ENCODE peak calls at places on chromosomes 13 and 19, in nine cellular contexts. One of them, this sample, is unnamed.

GRCh38 chr19:43446746-43447489 is 18.5 kb downstream of the LYPD3 start:
- DNase-seq in cardiac muscle cell: peak
- DNase-seq in heart left ventricle: peak
- DNase-seq in substantia nigra: peak
- DNase-seq in heart right ventricle: peak
- DNase-seq in CD8-positive, alpha-beta T cell: peak
- DNase-seq in esophagus squamous epithelium: no peak
- DNase-seq in prostate gland: peak
- DNase-seq in right cardiac atrium: peak
- DNase-seq in this sample: peak

GRCh38 chr19:8001651-8001994 is 3.8 kb downstream of the ELAVL1 start:
- DNase-seq in substantia nigra: no peak
- DNase-seq in esophagus squamous epithelium: no peak
- DNase-seq in cardiac muscle cell: no peak
- DNase-seq in heart right ventricle: no peak
- DNase-seq in prostate gland: no peak
- DNase-seq in right cardiac atrium: no peak
- DNase-seq in CD8-positive, alpha-beta T cell: no peak
- DNase-seq in heart left ventricle: no peak
- DNase-seq in this sample: no peak

GRCh38 chr13:38582133-38582532 is 104.7 kb upstream of the FREM2 start:
- DNase-seq in substantia nigra: no peak
- DNase-seq in heart right ventricle: no peak
- DNase-seq in prostate gland: peak
- DNase-seq in esophagus squamous epithelium: no peak
- DNase-seq in heart left ventricle: no peak
- DNase-seq in CD8-positive, alpha-beta T cell: no peak
- DNase-seq in cardiac muscle cell: peak
- DNase-seq in right cardiac atrium: no peak
- DNase-seq in this sample: no peak

GRCh38 chr13:23510544-23510916 is 59.7 kb upstream of the TNFRSF19 start:
- DNase-seq in heart right ventricle: no peak
- DNase-seq in CD8-positive, alpha-beta T cell: no peak
- DNase-seq in right cardiac atrium: no peak
- DNase-seq in esophagus squamous epithelium: no peak
- DNase-seq in cardiac muscle cell: no peak
- DNase-seq in substantia nigra: no peak
- DNase-seq in prostate gland: no peak
- DNase-seq in heart left ventricle: no peak
- DNase-seq in this sample: no peak

GRCh38 chr13:109998808-109999528 is 212.6 kb upstream of the IRS2 start:
- DNase-seq in right cardiac atrium: no peak
- DNase-seq in heart left ventricle: no peak
- DNase-seq in prostate gland: no peak
- DNase-seq in heart right ventricle: no peak
- DNase-seq in cardiac muscle cell: no peak
- DNase-seq in substantia nigra: no peak
- DNase-seq in CD8-positive, alpha-beta T cell: no peak
- DNase-seq in esophagus squamous epithelium: no peak
- DNase-seq in this sample: no peak

GRCh38 chr13:88622362-88622973 is 951.3 kb downstream of the SLITRK5 start:
- DNase-seq in substantia nigra: no peak
- DNase-seq in prostate gland: no peak
- DNase-seq in CD8-positive, alpha-beta T cell: peak
- DNase-seq in heart left ventricle: no peak
- DNase-seq in right cardiac atrium: no peak
- DNase-seq in cardiac muscle cell: no peak
- DNase-seq in esophagus squamous epithelium: no peak
- DNase-seq in heart right ventricle: no peak
- DNase-seq in this sample: no peak

GRCh38 chr19:41222240-41222639 is 3.2 kb downstream of the AXL start:
- DNase-seq in CD8-positive, alpha-beta T cell: no peak
- DNase-seq in right cardiac atrium: no peak
- DNase-seq in substantia nigra: no peak
- DNase-seq in esophagus squamous epithelium: no peak
- DNase-seq in cardiac muscle cell: no peak
- DNase-seq in prostate gland: no peak
- DNase-seq in heart right ventricle: no peak
- DNase-seq in heart left ventricle: no peak
- DNase-seq in this sample: no peak

GRCh38 chr19:55640043-55640576 is 692 bp upstream of the ZNF580 start:
- DNase-seq in prostate gland: peak
- DNase-seq in cardiac muscle cell: no peak
- DNase-seq in heart left ventricle: peak
- DNase-seq in right cardiac atrium: peak
- DNase-seq in CD8-positive, alpha-beta T cell: peak
- DNase-seq in heart right ventricle: peak
- DNase-seq in substantia nigra: peak
- DNase-seq in esophagus squamous epithelium: no peak
- DNase-seq in this sample: peak

GRCh38 chr13:61727714-61728275 is 312.1 kb upstream of the PCDH20 start:
- DNase-seq in heart right ventricle: no peak
- DNase-seq in esophagus squamous epithelium: no peak
- DNase-seq in heart left ventricle: no peak
- DNase-seq in CD8-positive, alpha-beta T cell: no peak
- DNase-seq in prostate gland: no peak
- DNase-seq in right cardiac atrium: no peak
- DNase-seq in substantia nigra: no peak
- DNase-seq in cardiac muscle cell: no peak
- DNase-seq in this sample: no peak

GRCh38 chr19:18300930-18301717 is 19.7 kb upstream of the JUND start:
- DNase-seq in heart left ventricle: peak
- DNase-seq in cardiac muscle cell: peak
- DNase-seq in right cardiac atrium: peak
- DNase-seq in prostate gland: no peak
- DNase-seq in substantia nigra: no peak
- DNase-seq in CD8-positive, alpha-beta T cell: no peak
- DNase-seq in esophagus squamous epithelium: no peak
- DNase-seq in heart right ventricle: peak
- DNase-seq in this sample: no peak

GRCh38 chr13:99339230-99339721 is 32.1 kb upstream of the GPR183 start:
- DNase-seq in right cardiac atrium: no peak
- DNase-seq in heart right ventricle: no peak
- DNase-seq in substantia nigra: no peak
- DNase-seq in heart left ventricle: no peak
- DNase-seq in cardiac muscle cell: peak
- DNase-seq in CD8-positive, alpha-beta T cell: no peak
- DNase-seq in esophagus squamous epithelium: no peak
- DNase-seq in prostate gland: no peak
- DNase-seq in this sample: no peak

GRCh38 chr13:94431569-94431968 is 47.9 kb downstream of the DCT start:
- DNase-seq in prostate gland: no peak
- DNase-seq in heart right ventricle: no peak
- DNase-seq in cardiac muscle cell: no peak
- DNase-seq in right cardiac atrium: no peak
- DNase-seq in heart left ventricle: no peak
- DNase-seq in esophagus squamous epithelium: no peak
- DNase-seq in CD8-positive, alpha-beta T cell: no peak
- DNase-seq in substantia nigra: no peak
- DNase-seq in this sample: no peak

GRCh38 chr19:37513397-37513796 is 6.7 kb downstream of the ZNF793 start:
- DNase-seq in cardiac muscle cell: no peak
- DNase-seq in prostate gland: no peak
- DNase-seq in CD8-positive, alpha-beta T cell: no peak
- DNase-seq in esophagus squamous epithelium: no peak
- DNase-seq in substantia nigra: no peak
- DNase-seq in heart right ventricle: no peak
- DNase-seq in heart left ventricle: no peak
- DNase-seq in right cardiac atrium: no peak
- DNase-seq in this sample: no peak
- H3K27ac ChIP-seq in cardiac muscle cell: no peak
- H3K27ac ChIP-seq in prostate gland: no peak
- H3K27ac ChIP-seq in CD8-positive, alpha-beta T cell: no peak
- H3K27ac ChIP-seq in esophagus squamous epithelium: no peak
- H3K27ac ChIP-seq in substantia nigra: no peak
- H3K27ac ChIP-seq in heart right ventricle: no peak
- H3K27ac ChIP-seq in heart left ventricle: no peak
- H3K27ac ChIP-seq in right cardiac atrium: no peak
- H3K27ac ChIP-seq in this sample: no peak

DNA sequence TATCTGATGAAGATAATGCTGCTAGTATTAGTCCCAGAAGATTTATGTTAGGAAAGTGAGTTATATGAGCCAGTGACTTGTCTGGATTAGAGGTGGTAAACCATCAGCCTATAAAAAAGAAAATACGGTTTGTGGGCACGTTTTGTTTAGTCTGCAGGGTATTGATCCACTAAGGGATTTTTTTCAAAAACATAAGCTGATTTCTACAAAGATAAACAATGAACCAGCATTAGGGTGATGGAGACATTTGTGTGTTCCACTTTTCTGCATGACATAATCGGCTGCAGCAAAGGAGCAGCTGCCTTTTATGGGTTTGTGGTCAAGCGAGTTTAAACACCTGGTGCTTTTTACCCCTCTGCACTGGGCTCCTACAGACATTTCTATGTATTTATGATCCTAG is 836.4 kb upstream of the GPC6 start:
- DNase-seq in esophagus squamous epithelium: no peak
- DNase-seq in substantia nigra: no peak
- DNase-seq in prostate gland: no peak
- DNase-seq in heart right ventricle: no peak
- DNase-seq in CD8-positive, alpha-beta T cell: no peak
- DNase-seq in heart left ventricle: no peak
- DNase-seq in right cardiac atrium: no peak
- DNase-seq in cardiac muscle cell: no peak
- DNase-seq in this sample: no peak
- H3K27ac ChIP-seq in esophagus squamous epithelium: no peak
- H3K27ac ChIP-seq in substantia nigra: no peak
- H3K27ac ChIP-seq in prostate gland: no peak
- H3K27ac ChIP-seq in heart right ventricle: no peak
- H3K27ac ChIP-seq in CD8-positive, alpha-beta T cell: no peak
- H3K27ac ChIP-seq in heart left ventricle: no peak
- H3K27ac ChIP-seq in right cardiac atrium: no peak
- H3K27ac ChIP-seq in cardiac muscle cell: no peak
- H3K27ac ChIP-seq in this sample: no peak

DNA sequence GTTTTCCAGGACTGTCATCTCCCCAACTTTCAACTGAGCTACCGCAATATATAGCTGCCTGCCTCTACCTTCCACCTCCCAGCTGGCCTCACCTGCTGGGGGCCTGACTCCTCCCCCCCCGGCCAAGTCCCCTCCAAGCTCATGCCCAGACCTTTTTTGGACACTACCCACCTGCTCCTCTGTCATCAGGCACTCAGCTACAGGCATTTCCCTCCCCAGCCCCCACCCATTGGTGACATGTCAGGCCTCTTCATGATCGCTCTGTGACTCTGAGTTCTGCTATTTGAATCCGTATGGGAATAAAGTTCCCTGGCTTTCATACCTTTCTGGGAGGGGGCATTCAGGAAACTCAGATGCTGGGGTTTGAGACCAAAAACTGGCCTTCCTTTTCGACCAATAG is 1.8 kb downstream of the PRKACA start:
- DNase-seq in CD8-positive, alpha-beta T cell: no peak
- DNase-seq in heart right ventricle: no peak
- DNase-seq in prostate gland: no peak
- DNase-seq in heart left ventricle: no peak
- DNase-seq in esophagus squamous epithelium: no peak
- DNase-seq in right cardiac atrium: peak
- DNase-seq in substantia nigra: no peak
- DNase-seq in cardiac muscle cell: no peak
- DNase-seq in this sample: no peak
- H3K27ac ChIP-seq in CD8-positive, alpha-beta T cell: no peak
- H3K27ac ChIP-seq in heart right ventricle: no peak
- H3K27ac ChIP-seq in prostate gland: no peak
- H3K27ac ChIP-seq in heart left ventricle: peak
- H3K27ac ChIP-seq in esophagus squamous epithelium: no peak
- H3K27ac ChIP-seq in right cardiac atrium: peak
- H3K27ac ChIP-seq in substantia nigra: peak
- H3K27ac ChIP-seq in cardiac muscle cell: peak
- H3K27ac ChIP-seq in this sample: peak

DNA sequence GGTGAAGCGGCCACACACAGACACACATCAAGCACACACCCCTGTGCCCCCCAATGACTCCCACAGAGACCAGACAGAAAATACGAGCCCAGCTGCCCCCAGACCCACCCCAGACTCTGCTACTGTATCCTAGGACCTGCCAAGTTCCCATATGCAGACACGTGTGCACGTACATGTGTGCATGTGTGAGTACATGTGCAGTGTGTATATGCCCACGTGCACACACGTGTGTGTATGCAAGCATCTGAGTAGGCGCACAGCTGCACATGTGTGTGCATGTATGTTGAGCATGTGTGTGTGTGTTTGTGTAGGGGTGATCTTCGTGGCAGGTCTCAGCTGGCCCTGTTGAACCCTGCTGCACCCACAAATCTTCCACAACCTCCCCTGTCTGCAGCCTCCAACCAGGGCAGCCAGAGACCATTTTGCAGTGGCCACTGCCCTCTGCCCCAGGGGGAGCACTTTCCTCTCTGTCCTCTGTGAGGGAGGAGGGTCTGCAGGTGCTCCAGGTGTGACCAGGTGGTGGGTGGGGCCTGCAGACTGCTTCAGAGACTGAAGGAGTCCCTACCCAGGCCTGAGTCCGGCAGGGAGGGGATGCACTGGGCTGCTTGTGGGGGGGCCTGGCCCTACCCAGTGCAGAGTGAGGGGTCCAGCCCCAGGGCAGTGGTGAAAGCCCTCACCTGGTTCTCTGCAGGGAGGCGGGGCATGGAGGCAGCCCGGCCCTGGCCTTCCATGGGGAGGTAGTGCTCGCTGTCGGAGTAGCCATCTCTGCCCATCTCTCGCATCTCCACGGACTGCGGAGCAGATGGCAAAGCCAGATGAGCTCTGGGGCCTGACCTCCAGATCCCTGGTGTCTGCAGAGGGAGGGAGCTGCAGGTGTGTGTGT is 61.5 kb downstream of the IER2 start:
- DNase-seq in CD8-positive, alpha-beta T cell: no peak
- DNase-seq in prostate gland: no peak
- DNase-seq in esophagus squamous epithelium: no peak
- DNase-seq in right cardiac atrium: no peak
- DNase-seq in substantia nigra: no peak
- DNase-seq in heart left ventricle: no peak
- DNase-seq in heart right ventricle: no peak
- DNase-seq in cardiac muscle cell: no peak
- DNase-seq in this sample: no peak
- H3K27ac ChIP-seq in CD8-positive, alpha-beta T cell: no peak
- H3K27ac ChIP-seq in prostate gland: no peak
- H3K27ac ChIP-seq in esophagus squamous epithelium: no peak
- H3K27ac ChIP-seq in right cardiac atrium: no peak
- H3K27ac ChIP-seq in substantia nigra: no peak
- H3K27ac ChIP-seq in heart left ventricle: no peak
- H3K27ac ChIP-seq in heart right ventricle: no peak
- H3K27ac ChIP-seq in cardiac muscle cell: no peak
- H3K27ac ChIP-seq in this sample: no peak